ENCODE peak calls at places on chromosomes 16 and 17, in ten cellular contexts. One of them, this sample, is unnamed.
A peak's percentile ranks its signal among the peaks of the same experiment; 100 is the strongest.

GRCh38 chr17:48728232-48729231 is at the start of gene HOXB13:
- DNase-seq in cardiac fibroblast: peak; percentile 29
- DNase-seq in cardiac muscle cell: peak; percentile 66
- DNase-seq in aorta: no peak
- DNase-seq in PC-3: peak; percentile 94
- DNase-seq in left ventricle myocardium inferior: peak; percentile 32
- DNase-seq in WERI-Rb-1: peak; percentile 75
- DNase-seq in spleen: no peak
- DNase-seq in body of pancreas: no peak
- DNase-seq in foreskin fibroblast: peak; percentile 85
- DNase-seq in this sample: no peak

GRCh38 chr16:89890200-89890599 is 16.8 kb downstream of the TCF25 start:
- DNase-seq in body of pancreas: no peak
- DNase-seq in cardiac muscle cell: no peak
- DNase-seq in PC-3: no peak
- DNase-seq in left ventricle myocardium inferior: no peak
- DNase-seq in aorta: no peak
- DNase-seq in WERI-Rb-1: no peak
- DNase-seq in foreskin fibroblast: no peak
- DNase-seq in cardiac fibroblast: no peak
- DNase-seq in spleen: no peak
- DNase-seq in this sample: no peak

GRCh38 chr16:14629612-14629918 is 495 bp downstream of the PARN start:
- DNase-seq in body of pancreas: no peak
- DNase-seq in left ventricle myocardium inferior: no peak
- DNase-seq in aorta: no peak
- DNase-seq in spleen: no peak
- DNase-seq in WERI-Rb-1: peak; percentile 17
- DNase-seq in cardiac fibroblast: no peak
- DNase-seq in PC-3: no peak
- DNase-seq in foreskin fibroblast: peak; percentile 16
- DNase-seq in cardiac muscle cell: no peak
- DNase-seq in this sample: no peak

GRCh38 chr16:82636485-82636884 is 9.7 kb downstream of the CDH13 start:
- DNase-seq in cardiac fibroblast: no peak
- DNase-seq in left ventricle myocardium inferior: no peak
- DNase-seq in PC-3: no peak
- DNase-seq in spleen: no peak
- DNase-seq in cardiac muscle cell: no peak
- DNase-seq in body of pancreas: no peak
- DNase-seq in WERI-Rb-1: no peak
- DNase-seq in foreskin fibroblast: no peak
- DNase-seq in aorta: no peak
- DNase-seq in this sample: no peak

GRCh38 chr17:79146562-79146961 is 71.9 kb downstream of the ENGASE start:
- DNase-seq in cardiac fibroblast: no peak
- DNase-seq in left ventricle myocardium inferior: no peak
- DNase-seq in foreskin fibroblast: no peak
- DNase-seq in body of pancreas: no peak
- DNase-seq in cardiac muscle cell: no peak
- DNase-seq in WERI-Rb-1: no peak
- DNase-seq in aorta: no peak
- DNase-seq in spleen: no peak
- DNase-seq in PC-3: no peak
- DNase-seq in this sample: no peak

GRCh38 chr17:42253173-42253545 is 23.0 kb downstream of the STAT5B start:
- DNase-seq in body of pancreas: no peak
- DNase-seq in cardiac muscle cell: no peak
- DNase-seq in left ventricle myocardium inferior: no peak
- DNase-seq in foreskin fibroblast: no peak
- DNase-seq in PC-3: no peak
- DNase-seq in spleen: no peak
- DNase-seq in cardiac fibroblast: no peak
- DNase-seq in WERI-Rb-1: no peak
- DNase-seq in aorta: no peak
- DNase-seq in this sample: no peak

GRCh38 chr17:28729950-28730330 is 1.4 kb downstream of the NEK8 start:
- DNase-seq in PC-3: no peak
- DNase-seq in cardiac muscle cell: no peak
- DNase-seq in foreskin fibroblast: no peak
- DNase-seq in left ventricle myocardium inferior: no peak
- DNase-seq in body of pancreas: no peak
- DNase-seq in cardiac fibroblast: no peak
- DNase-seq in WERI-Rb-1: no peak
- DNase-seq in spleen: no peak
- DNase-seq in aorta: no peak
- DNase-seq in this sample: no peak

GRCh38 chr17:49106366-49107210 is 26.0 kb upstream of the B4GALNT2 start:
- DNase-seq in PC-3: peak; percentile 61
- DNase-seq in foreskin fibroblast: peak; percentile 44
- DNase-seq in aorta: no peak
- DNase-seq in left ventricle myocardium inferior: no peak
- DNase-seq in cardiac muscle cell: no peak
- DNase-seq in body of pancreas: no peak
- DNase-seq in WERI-Rb-1: no peak
- DNase-seq in cardiac fibroblast: peak; percentile 26
- DNase-seq in spleen: no peak
- DNase-seq in this sample: no peak

GRCh38 chr17:17748179-17748578 is 66.9 kb downstream of the RAI1 start:
- DNase-seq in cardiac fibroblast: no peak
- DNase-seq in cardiac muscle cell: no peak
- DNase-seq in left ventricle myocardium inferior: no peak
- DNase-seq in spleen: no peak
- DNase-seq in PC-3: no peak
- DNase-seq in aorta: no peak
- DNase-seq in foreskin fibroblast: no peak
- DNase-seq in WERI-Rb-1: no peak
- DNase-seq in body of pancreas: no peak
- DNase-seq in this sample: no peak

GRCh38 chr17:65054602-65055001 is 1.9 kb downstream of the GNA13 start:
- DNase-seq in aorta: no peak
- DNase-seq in body of pancreas: no peak
- DNase-seq in WERI-Rb-1: no peak
- DNase-seq in left ventricle myocardium inferior: no peak
- DNase-seq in foreskin fibroblast: no peak
- DNase-seq in cardiac muscle cell: no peak
- DNase-seq in PC-3: peak; percentile 46
- DNase-seq in cardiac fibroblast: no peak
- DNase-seq in spleen: no peak
- DNase-seq in this sample: no peak

GRCh38 chr17:65052585-65052984 is 4.0 kb downstream of the GNA13 start:
- DNase-seq in body of pancreas: no peak
- DNase-seq in foreskin fibroblast: no peak
- DNase-seq in cardiac muscle cell: no peak
- DNase-seq in aorta: no peak
- DNase-seq in cardiac fibroblast: no peak
- DNase-seq in spleen: no peak
- DNase-seq in left ventricle myocardium inferior: no peak
- DNase-seq in WERI-Rb-1: no peak
- DNase-seq in PC-3: no peak
- DNase-seq in this sample: no peak

GRCh38 chr17:65051922-65052321 is 4.6 kb downstream of the GNA13 start:
- DNase-seq in left ventricle myocardium inferior: no peak
- DNase-seq in WERI-Rb-1: no peak
- DNase-seq in foreskin fibroblast: no peak
- DNase-seq in PC-3: no peak
- DNase-seq in cardiac muscle cell: no peak
- DNase-seq in aorta: no peak
- DNase-seq in cardiac fibroblast: no peak
- DNase-seq in body of pancreas: no peak
- DNase-seq in spleen: no peak
- DNase-seq in this sample: no peak

GRCh38 chr17:65055280-65055707 is 1.2 kb downstream of the GNA13 start:
- DNase-seq in PC-3: no peak
- DNase-seq in cardiac fibroblast: no peak
- DNase-seq in cardiac muscle cell: no peak
- DNase-seq in aorta: no peak
- DNase-seq in WERI-Rb-1: no peak
- DNase-seq in body of pancreas: no peak
- DNase-seq in spleen: no peak
- DNase-seq in foreskin fibroblast: no peak
- DNase-seq in left ventricle myocardium inferior: no peak
- DNase-seq in this sample: no peak

GRCh38 chr17:65053354-65053881 is 3.1 kb downstream of the GNA13 start:
- DNase-seq in cardiac muscle cell: no peak
- DNase-seq in body of pancreas: no peak
- DNase-seq in foreskin fibroblast: no peak
- DNase-seq in left ventricle myocardium inferior: no peak
- DNase-seq in WERI-Rb-1: no peak
- DNase-seq in aorta: no peak
- DNase-seq in cardiac fibroblast: no peak
- DNase-seq in PC-3: no peak
- DNase-seq in spleen: no peak
- DNase-seq in this sample: no peak
- H3K4me3 ChIP-seq in cardiac muscle cell: no peak overlapping the region
- H3K4me3 ChIP-seq in body of pancreas: no peak overlapping the region
- H3K4me3 ChIP-seq in foreskin fibroblast: peak overlapping the region; percentile 66
- H3K4me3 ChIP-seq in left ventricle myocardium inferior: peak overlapping the region; percentile 79
- H3K4me3 ChIP-seq in WERI-Rb-1: no peak overlapping the region
- H3K4me3 ChIP-seq in aorta: no peak overlapping the region
- H3K4me3 ChIP-seq in cardiac fibroblast: no peak overlapping the region
- H3K4me3 ChIP-seq in PC-3: no peak overlapping the region
- H3K4me3 ChIP-seq in spleen: no peak overlapping the region
- H3K4me3 ChIP-seq in this sample: no peak overlapping the region

GRCh38 chr17:65599650-65600049 is 38.2 kb upstream of the AXIN2 start:
- DNase-seq in aorta: no peak
- DNase-seq in PC-3: no peak
- DNase-seq in left ventricle myocardium inferior: no peak
- DNase-seq in cardiac fibroblast: no peak
- DNase-seq in WERI-Rb-1: no peak
- DNase-seq in cardiac muscle cell: no peak
- DNase-seq in foreskin fibroblast: no peak
- DNase-seq in spleen: no peak
- DNase-seq in body of pancreas: no peak
- DNase-seq in this sample: no peak
- H3K4me3 ChIP-seq in aorta: no peak overlapping the region
- H3K4me3 ChIP-seq in PC-3: no peak overlapping the region
- H3K4me3 ChIP-seq in left ventricle myocardium inferior: no peak overlapping the region
- H3K4me3 ChIP-seq in cardiac fibroblast: no peak overlapping the region
- H3K4me3 ChIP-seq in WERI-Rb-1: no peak overlapping the region
- H3K4me3 ChIP-seq in cardiac muscle cell: no peak overlapping the region
- H3K4me3 ChIP-seq in foreskin fibroblast: no peak overlapping the region
- H3K4me3 ChIP-seq in spleen: no peak overlapping the region
- H3K4me3 ChIP-seq in body of pancreas: no peak overlapping the region
- H3K4me3 ChIP-seq in this sample: no peak overlapping the region

GRCh38 chr17:21286771-21287702 is 2.5 kb downstream of the MAP2K3 start:
- DNase-seq in body of pancreas: peak; percentile 46
- DNase-seq in cardiac fibroblast: no peak
- DNase-seq in PC-3: peak; percentile 78
- DNase-seq in WERI-Rb-1: no peak
- DNase-seq in cardiac muscle cell: no peak
- DNase-seq in foreskin fibroblast: no peak
- DNase-seq in left ventricle myocardium inferior: no peak
- DNase-seq in spleen: peak; percentile 90
- DNase-seq in aorta: no peak
- DNase-seq in this sample: no peak

GRCh38 chr17:21287703-21288449 is 3.4 kb downstream of the MAP2K3 start:
- DNase-seq in cardiac fibroblast: peak; percentile 98
- DNase-seq in aorta: peak; percentile 98
- DNase-seq in left ventricle myocardium inferior: peak; percentile 95
- DNase-seq in body of pancreas: peak; percentile 98
- DNase-seq in cardiac muscle cell: no peak
- DNase-seq in spleen: peak; percentile 98
- DNase-seq in foreskin fibroblast: peak; percentile 99
- DNase-seq in WERI-Rb-1: no peak
- DNase-seq in PC-3: peak; percentile 100
- DNase-seq in this sample: peak; percentile 100

GRCh38 chr17:21289175-21289901 is 4.8 kb downstream of the MAP2K3 start:
- DNase-seq in body of pancreas: no peak
- DNase-seq in foreskin fibroblast: no peak
- DNase-seq in aorta: no peak
- DNase-seq in cardiac muscle cell: no peak
- DNase-seq in PC-3: no peak
- DNase-seq in left ventricle myocardium inferior: no peak
- DNase-seq in spleen: no peak
- DNase-seq in WERI-Rb-1: no peak
- DNase-seq in cardiac fibroblast: no peak
- DNase-seq in this sample: no peak

GRCh38 chr17:21289902-21290571 is 5.5 kb downstream of the MAP2K3 start:
- DNase-seq in spleen: no peak
- DNase-seq in left ventricle myocardium inferior: peak; percentile 86
- DNase-seq in cardiac muscle cell: no peak
- DNase-seq in aorta: no peak
- DNase-seq in cardiac fibroblast: peak; percentile 48
- DNase-seq in foreskin fibroblast: peak; percentile 30
- DNase-seq in PC-3: no peak
- DNase-seq in WERI-Rb-1: no peak
- DNase-seq in body of pancreas: peak; percentile 48
- DNase-seq in this sample: no peak

DNA sequence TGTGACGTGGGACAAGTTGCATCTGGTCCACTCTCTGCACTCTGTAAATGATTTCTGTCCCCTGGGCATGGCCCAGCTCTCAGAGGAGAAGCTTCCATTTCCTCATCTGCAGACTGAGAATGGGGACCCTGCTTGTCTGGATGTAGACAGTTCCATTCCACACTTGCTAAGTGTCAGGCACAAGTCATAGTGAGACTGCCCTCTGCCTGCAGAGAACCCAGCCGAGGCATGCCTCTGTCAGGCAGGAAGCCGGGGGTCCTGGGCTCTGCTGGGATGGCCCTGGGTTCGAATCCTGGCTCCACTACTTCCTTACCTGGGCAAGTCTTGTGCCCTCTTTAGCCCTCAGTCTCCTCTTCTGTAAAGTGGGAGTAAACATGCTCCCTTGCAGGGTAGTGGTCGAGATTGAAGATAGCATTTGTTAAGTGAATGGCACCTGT is 4.1 kb downstream of the MAP2K3 start:
- DNase-seq in foreskin fibroblast: peak; percentile 30
- DNase-seq in cardiac muscle cell: no peak
- DNase-seq in PC-3: peak; percentile 31
- DNase-seq in left ventricle myocardium inferior: no peak
- DNase-seq in body of pancreas: no peak
- DNase-seq in spleen: no peak
- DNase-seq in cardiac fibroblast: no peak
- DNase-seq in aorta: no peak
- DNase-seq in WERI-Rb-1: no peak
- DNase-seq in this sample: no peak
- H3K4me3 ChIP-seq in foreskin fibroblast: no peak overlapping the region
- H3K4me3 ChIP-seq in cardiac muscle cell: no peak overlapping the region
- H3K4me3 ChIP-seq in PC-3: peak overlapping the region; percentile 55
- H3K4me3 ChIP-seq in left ventricle myocardium inferior: peak overlapping the region; percentile 85
- H3K4me3 ChIP-seq in body of pancreas: no peak overlapping the region
- H3K4me3 ChIP-seq in spleen: peak overlapping the region; percentile 98
- H3K4me3 ChIP-seq in cardiac fibroblast: no peak overlapping the region
- H3K4me3 ChIP-seq in aorta: no peak overlapping the region
- H3K4me3 ChIP-seq in WERI-Rb-1: no peak overlapping the region
- H3K4me3 ChIP-seq in this sample: peak overlapping the region; percentile 13

GRCh38 chr17:31327534-31328526 is 6.4 kb upstream of the EVI2A start:
- DNase-seq in body of pancreas: no peak
- DNase-seq in cardiac muscle cell: no peak
- DNase-seq in foreskin fibroblast: peak; percentile 91
- DNase-seq in PC-3: peak; percentile 78
- DNase-seq in left ventricle myocardium inferior: no peak
- DNase-seq in cardiac fibroblast: peak; percentile 72
- DNase-seq in spleen: no peak
- DNase-seq in WERI-Rb-1: no peak
- DNase-seq in aorta: no peak
- DNase-seq in this sample: no peak
- H3K4me3 ChIP-seq in body of pancreas: no peak overlapping the region
- H3K4me3 ChIP-seq in cardiac muscle cell: no peak overlapping the region
- H3K4me3 ChIP-seq in foreskin fibroblast: no peak overlapping the region
- H3K4me3 ChIP-seq in PC-3: no peak overlapping the region
- H3K4me3 ChIP-seq in left ventricle myocardium inferior: no peak overlapping the region
- H3K4me3 ChIP-seq in cardiac fibroblast: no peak overlapping the region
- H3K4me3 ChIP-seq in spleen: no peak overlapping the region
- H3K4me3 ChIP-seq in WERI-Rb-1: no peak overlapping the region
- H3K4me3 ChIP-seq in aorta: no peak overlapping the region
- H3K4me3 ChIP-seq in this sample: no peak overlapping the region

GRCh38 chr16:29665294-29666077 is 2.4 kb downstream of the SPN start:
- DNase-seq in WERI-Rb-1: no peak
- DNase-seq in left ventricle myocardium inferior: no peak
- DNase-seq in aorta: no peak
- DNase-seq in PC-3: no peak
- DNase-seq in foreskin fibroblast: no peak
- DNase-seq in cardiac fibroblast: no peak
- DNase-seq in body of pancreas: no peak
- DNase-seq in cardiac muscle cell: no peak
- DNase-seq in spleen: peak; percentile 76
- DNase-seq in this sample: no peak
- H3K4me3 ChIP-seq in WERI-Rb-1: no peak overlapping the region
- H3K4me3 ChIP-seq in left ventricle myocardium inferior: no peak overlapping the region
- H3K4me3 ChIP-seq in aorta: no peak overlapping the region
- H3K4me3 ChIP-seq in PC-3: no peak overlapping the region
- H3K4me3 ChIP-seq in foreskin fibroblast: no peak overlapping the region
- H3K4me3 ChIP-seq in cardiac fibroblast: no peak overlapping the region
- H3K4me3 ChIP-seq in body of pancreas: no peak overlapping the region
- H3K4me3 ChIP-seq in cardiac muscle cell: no peak overlapping the region
- H3K4me3 ChIP-seq in spleen: no peak overlapping the region
- H3K4me3 ChIP-seq in this sample: no peak overlapping the region

This sample was measured in right atrium auricular region.